ENCODE peak calls at places on chromosomes 16 and 17, in ten cellular contexts. I is neural crest cell, W is RWPE1, G is transverse colon, X is heart left ventricle, B is Calu3, M is H1, D is lower leg skin, F is WTC11, H is brain microvascular endothelial cell. V is an unnamed sample.

GRCh38 chr17:19014628-19015215 is 10.2 kb upstream of the FAM83G start:
- DNase-seq in I (no peak), W (peak; percentile 32), G (no peak), X (peak; percentile 22), B (no peak), M (no peak), D (no peak), F (no peak), H (no peak), V (no peak)

GRCh38 chr17:7634384-7634783 is 4.4 kb downstream of the SHBG start:
- DNase-seq in I (peak; percentile 83), W (peak; percentile 25), G (no peak), X (peak; percentile 52), B (peak; percentile 24), M (no peak), D (no peak), F (peak; percentile 85), H (peak; percentile 25), V (peak; percentile 49)

GRCh38 chr17:28472871-28473497 is 460 bp upstream of the SLC13A2 start:
- DNase-seq in I (no peak), W (no peak), G (no peak), X (no peak), B (no peak), M (no peak), D (no peak), F (no peak), H (no peak), V (no peak)

GRCh38 chr16:24525970-24526559 is 13.3 kb upstream of the RBBP6 start:
- DNase-seq in I (no peak), W (peak; percentile 87), G (no peak), X (no peak), B (no peak), M (no peak), D (peak; percentile 72), F (no peak), H (no peak), V (no peak)

GRCh38 chr17:50495918-50496317 is 12.3 kb upstream of the MYCBPAP start:
- DNase-seq in I (no peak), W (no peak), G (no peak), X (no peak), B (no peak), M (no peak), D (no peak), F (no peak), H (peak; percentile 56), V (no peak)

GRCh38 chr16:57187508-57187854 is 1.4 kb downstream of the RSPRY1 start:
- DNase-seq in I (no peak), W (no peak), G (no peak), X (no peak), B (no peak), M (no peak), D (no peak), F (no peak), H (no peak), V (peak; percentile 37)

GRCh38 chr17:76497979-76498885 is 3.0 kb downstream of the RHBDF2 start:
- DNase-seq in I (peak; percentile 41), W (peak; percentile 80), G (peak; percentile 60), X (peak; percentile 94), B (no peak), M (no peak), D (peak; percentile 92), F (peak; percentile 60), H (peak; percentile 84), V (no peak)

GRCh38 chr17:10114931-10115535 is 83.4 kb downstream of the GAS7 start:
- DNase-seq in I (no peak), W (peak; percentile 86), G (peak; percentile 84), X (peak; percentile 96), B (peak; percentile 61), M (no peak), D (peak; percentile 99), F (no peak), H (peak; percentile 84), V (peak; percentile 87)

GRCh38 chr17:79950711-79951110 is 85.0 kb downstream of the TBC1D16 start:
- DNase-seq in I (peak; percentile 62), W (no peak), G (no peak), X (peak; percentile 3), B (no peak), M (no peak), D (peak; percentile 72), F (no peak), H (no peak), V (no peak)

GRCh38 chr17:12958786-12959185 is 59.0 kb downstream of the ELAC2 start:
- DNase-seq in I (no peak), W (no peak), G (no peak), X (no peak), B (no peak), M (no peak), D (no peak), F (no peak), H (no peak), V (no peak)

GRCh38 chr17:4789951-4790704 is 1.4 kb downstream of the GLTPD2 start:
- DNase-seq in I (peak; percentile 81), W (peak; percentile 94), G (peak; percentile 91), X (peak; percentile 87), B (peak; percentile 90), M (no peak), D (peak; percentile 96), F (peak; percentile 71), H (peak; percentile 85), V (peak; percentile 89)

GRCh38 chr16:67936124-67936875 is at the start of gene PSMB10:
- DNase-seq in I (no peak), W (peak; percentile 51), G (no peak), X (peak; percentile 56), B (peak; percentile 60), M (no peak), D (peak; percentile 93), F (peak; percentile 45), H (peak; percentile 65), V (peak; percentile 78)

GRCh38 chr16:86818701-86819522 is 240.6 kb downstream of the FOXL1 start:
- DNase-seq in I (no peak), W (no peak), G (no peak), X (no peak), B (no peak), M (no peak), D (peak; percentile 80), F (no peak), H (no peak), V (no peak)

GRCh38 chr17:5485270-5486205 is at the start of gene DERL2:
- DNase-seq in I (no peak), W (peak; percentile 58), G (no peak), X (no peak), B (no peak), M (no peak), D (peak; percentile 78), F (peak; percentile 44), H (peak; percentile 10), V (no peak)

GRCh38 chr17:47694018-47694817 is at the start of gene TBKBP1:
- DNase-seq in I (peak; percentile 87), W (no peak), G (peak; percentile 43), X (peak; percentile 59), B (peak; percentile 52), M (peak; percentile 63), D (no peak), F (peak; percentile 85), H (no peak), V (peak; percentile 66)

GRCh38 chr17:66056148-66056547 is 135.8 kb downstream of the CEP112 start:
- DNase-seq in I (no peak), W (no peak), G (no peak), X (no peak), B (no peak), M (no peak), D (no peak), F (no peak), H (no peak), V (no peak)

GRCh38 chr16:70582280-70582978 is 58.8 kb downstream of the SF3B3 start:
- DNase-seq in I (no peak), W (no peak), G (no peak), X (no peak), B (no peak), M (no peak), D (no peak), F (peak; percentile 44), H (no peak), V (peak; percentile 25)

GRCh38 chr16:1763521-1764511 is 7.5 kb downstream of the NME3 start:
- DNase-seq in I (peak; percentile 67), W (no peak), G (no peak), X (no peak), B (no peak), M (peak; percentile 59), D (no peak), F (peak; percentile 91), H (no peak), V (no peak)
- TF ChIP-seq CTCF in I (peak; percentile 62), W (peak; percentile 23), G (no peak), X (peak; percentile 30), B (peak; percentile 15), M (no peak), D (no peak), F (peak; percentile 48), H (peak; percentile 76), V (no peak)

DNA sequence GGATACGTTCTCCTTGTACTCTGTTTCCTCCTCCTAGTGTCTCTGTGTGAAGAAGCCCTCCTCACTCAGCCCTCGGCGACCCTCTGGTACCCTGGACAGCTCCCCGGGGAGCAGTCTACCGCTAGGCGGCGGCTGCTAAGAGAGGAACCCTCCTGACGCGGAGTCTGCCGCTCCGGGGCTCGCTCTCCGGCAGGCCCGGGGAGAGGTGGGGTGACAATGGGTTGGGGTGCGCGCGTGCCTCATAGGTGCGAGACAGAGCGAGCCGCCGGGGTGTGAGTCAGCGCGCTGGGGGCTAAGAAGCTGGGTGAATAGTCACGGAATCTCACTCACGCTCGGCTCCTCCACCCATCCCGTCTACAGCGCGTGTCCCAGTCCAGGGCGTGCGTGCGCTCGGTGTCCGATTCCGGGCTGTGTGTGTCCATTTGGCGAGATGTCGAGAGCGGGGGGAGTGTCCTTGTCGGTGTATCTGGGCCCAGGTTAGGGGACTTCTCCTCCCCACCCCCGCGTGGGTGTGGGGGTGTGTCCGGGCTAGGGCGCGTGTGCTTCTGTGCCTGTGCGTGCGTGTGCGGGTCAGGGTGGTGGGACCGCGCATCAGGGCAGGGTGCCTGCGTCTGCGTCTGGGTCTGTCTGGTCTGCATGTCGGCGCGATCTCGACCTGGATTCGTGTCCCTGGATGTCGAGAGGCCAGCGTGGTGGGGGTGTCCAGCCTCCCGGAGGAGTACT is 578 bp upstream of the HS3ST2 start:
- DNase-seq in I (peak; percentile 88), W (peak; percentile 65), G (peak; percentile 32), X (peak; percentile 50), B (no peak), M (peak; percentile 61), D (peak; percentile 88), F (peak; percentile 92), H (no peak), V (peak; percentile 50)
- TF ChIP-seq CTCF in I (peak; percentile 87), W (peak; percentile 72), G (peak; percentile 30), X (peak; percentile 64), B (no peak), M (peak; percentile 90), D (no peak), F (peak; percentile 68), H (peak; percentile 85), V (peak; percentile 26)

DNA sequence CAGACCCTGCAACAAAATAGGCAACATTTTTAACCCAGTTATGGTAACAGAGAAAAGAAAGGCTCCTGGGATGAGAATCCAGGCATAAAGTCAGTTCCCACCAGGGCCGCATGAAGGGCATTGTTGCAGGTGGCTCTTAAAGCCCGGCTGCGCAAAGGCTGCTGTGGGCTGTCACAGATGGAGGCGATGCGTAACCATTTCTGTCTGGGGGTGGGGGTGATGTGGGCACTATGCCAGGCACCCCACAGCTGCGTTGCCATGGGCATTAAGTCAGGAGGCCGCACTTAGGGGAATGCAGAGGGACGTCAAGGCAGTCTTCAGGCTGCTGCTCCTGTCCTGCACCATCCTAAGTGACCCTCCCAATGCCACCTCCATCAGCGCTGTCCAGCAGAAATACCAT is 228.4 kb downstream of the CPPED1 start:
- DNase-seq in I (no peak), W (no peak), G (no peak), X (no peak), B (no peak), M (no peak), D (peak; percentile 36), F (no peak), H (no peak), V (no peak)
- TF ChIP-seq CTCF in I (no peak), W (no peak), G (no peak), X (no peak), B (no peak), M (no peak), D (no peak), F (no peak), H (no peak), V (no peak)

GRCh38 chr17:73293480-73293911 is 18.3 kb downstream of the CDC42EP4 start:
- DNase-seq in I (no peak), W (peak; percentile 62), G (peak; percentile 51), X (peak; percentile 85), B (peak; percentile 79), M (no peak), D (peak; percentile 93), F (no peak), H (peak; percentile 57), V (no peak)
- TF ChIP-seq CTCF in I (no peak), W (no peak), G (no peak), X (no peak), B (no peak), M (no peak), D (no peak), F (no peak), H (no peak), V (no peak)

V was measured in activated CD8-positive, alpha-beta T cell treated with anti-CD3 and anti-CD28 coated beads for 36 hours.